ENCODE peak calls at places on chromosomes 3 and 15, in nine cellular contexts. One of them, this sample, is unnamed.

GRCh38 chr3:9703240-9703639 is 393 bp upstream of the CPNE9 start:
- DNase-seq in spleen: no peak
- DNase-seq in A549: no peak
- DNase-seq in CD4-positive, CD25-positive, alpha-beta regulatory T cell: no peak
- DNase-seq in cardiac muscle cell: no peak
- DNase-seq in ovary: no peak
- DNase-seq in HCT116: no peak
- DNase-seq in PC-9: no peak
- DNase-seq in heart right ventricle: no peak
- DNase-seq in this sample: no peak

GRCh38 chr3:10715886-10716285 is 100.1 kb upstream of the SLC6A11 start:
- DNase-seq in spleen: no peak
- DNase-seq in A549: no peak
- DNase-seq in CD4-positive, CD25-positive, alpha-beta regulatory T cell: no peak
- DNase-seq in cardiac muscle cell: no peak
- DNase-seq in ovary: no peak
- DNase-seq in HCT116: no peak
- DNase-seq in PC-9: no peak
- DNase-seq in heart right ventricle: no peak
- DNase-seq in this sample: no peak

GRCh38 chr3:160953681-160954080 is 151.5 kb downstream of the B3GALNT1 start:
- DNase-seq in spleen: no peak
- DNase-seq in A549: no peak
- DNase-seq in CD4-positive, CD25-positive, alpha-beta regulatory T cell: no peak
- DNase-seq in cardiac muscle cell: no peak
- DNase-seq in ovary: no peak
- DNase-seq in HCT116: no peak
- DNase-seq in PC-9: no peak
- DNase-seq in heart right ventricle: no peak
- DNase-seq in this sample: no peak

GRCh38 chr3:137105277-137105977 is 147.6 kb downstream of the IL20RB start:
- DNase-seq in spleen: no peak
- DNase-seq in A549: peak; percentile 43
- DNase-seq in CD4-positive, CD25-positive, alpha-beta regulatory T cell: no peak
- DNase-seq in cardiac muscle cell: peak; percentile 78
- DNase-seq in ovary: no peak
- DNase-seq in HCT116: peak; percentile 52
- DNase-seq in PC-9: peak; percentile 21
- DNase-seq in heart right ventricle: no peak
- DNase-seq in this sample: no peak

GRCh38 chr3:22735373-22735772 is 467.8 kb upstream of the UBE2E2 start:
- DNase-seq in spleen: no peak
- DNase-seq in A549: no peak
- DNase-seq in CD4-positive, CD25-positive, alpha-beta regulatory T cell: no peak
- DNase-seq in cardiac muscle cell: no peak
- DNase-seq in ovary: no peak
- DNase-seq in HCT116: no peak
- DNase-seq in PC-9: no peak
- DNase-seq in heart right ventricle: no peak
- DNase-seq in this sample: no peak

GRCh38 chr15:93913871-93914270 is 317.5 kb upstream of the MCTP2 start:
- DNase-seq in spleen: no peak
- DNase-seq in A549: no peak
- DNase-seq in CD4-positive, CD25-positive, alpha-beta regulatory T cell: no peak
- DNase-seq in cardiac muscle cell: no peak
- DNase-seq in ovary: no peak
- DNase-seq in HCT116: no peak
- DNase-seq in PC-9: no peak
- DNase-seq in heart right ventricle: no peak
- DNase-seq in this sample: no peak

GRCh38 chr3:149603126-149604074 is 54.4 kb downstream of the WWTR1 start:
- DNase-seq in spleen: no peak
- DNase-seq in A549: peak; percentile 64
- DNase-seq in CD4-positive, CD25-positive, alpha-beta regulatory T cell: no peak
- DNase-seq in cardiac muscle cell: peak; percentile 68
- DNase-seq in ovary: no peak
- DNase-seq in HCT116: no peak
- DNase-seq in PC-9: no peak
- DNase-seq in heart right ventricle: no peak
- DNase-seq in this sample: no peak

GRCh38 chr15:77160562-77161481 is 89.9 kb upstream of the TSPAN3 start:
- DNase-seq in spleen: no peak
- DNase-seq in A549: no peak
- DNase-seq in CD4-positive, CD25-positive, alpha-beta regulatory T cell: no peak
- DNase-seq in cardiac muscle cell: peak; percentile 46
- DNase-seq in ovary: no peak
- DNase-seq in HCT116: peak; percentile 26
- DNase-seq in PC-9: peak; percentile 41
- DNase-seq in heart right ventricle: no peak
- DNase-seq in this sample: no peak

DNA sequence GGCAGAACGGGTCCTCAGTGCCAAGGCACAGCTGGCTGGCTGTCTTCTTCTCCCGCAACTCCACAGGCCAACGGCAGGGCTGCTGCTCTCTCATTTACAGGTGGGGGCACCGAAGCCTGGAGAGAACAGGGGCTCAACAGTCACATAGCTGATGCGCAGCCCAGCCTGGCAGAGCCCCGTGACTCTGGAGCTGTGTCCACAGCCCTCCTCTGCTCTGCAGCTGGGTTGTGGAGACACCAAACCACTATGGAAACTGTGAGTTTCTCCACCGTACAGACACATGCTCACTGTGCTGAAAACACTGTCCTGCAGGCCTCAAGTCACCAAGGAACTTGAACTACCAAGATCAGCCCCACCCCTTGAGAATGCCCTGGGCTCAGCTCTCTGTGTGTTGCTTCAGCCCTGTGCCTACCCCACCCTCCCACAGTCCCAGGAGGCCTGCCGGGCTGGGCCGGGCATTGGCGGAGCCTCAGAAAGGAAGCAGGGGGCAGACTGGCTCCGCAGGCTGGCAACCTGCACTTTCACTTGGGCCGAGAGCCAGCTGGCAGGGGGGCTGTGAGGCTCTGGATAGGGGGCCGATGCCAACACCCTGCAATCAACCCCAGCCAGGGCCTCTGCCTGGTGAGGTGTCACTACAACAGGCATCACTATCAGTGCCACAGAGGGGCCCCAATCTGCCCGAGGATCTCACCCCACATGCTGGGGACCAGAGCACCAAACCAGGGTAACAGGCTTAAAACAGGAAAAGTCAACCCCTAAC is 113.7 kb upstream of the RPL32 start:
- DNase-seq in spleen: peak; percentile 94
- DNase-seq in A549: no peak
- DNase-seq in CD4-positive, CD25-positive, alpha-beta regulatory T cell: no peak
- DNase-seq in cardiac muscle cell: peak; percentile 12
- DNase-seq in ovary: no peak
- DNase-seq in HCT116: no peak
- DNase-seq in PC-9: peak; percentile 79
- DNase-seq in heart right ventricle: peak; percentile 88
- DNase-seq in this sample: peak; percentile 61
- H3K27ac ChIP-seq in spleen: peak overlapping the region; percentile 43
- H3K27ac ChIP-seq in A549: no peak overlapping the region
- H3K27ac ChIP-seq in CD4-positive, CD25-positive, alpha-beta regulatory T cell: peak overlapping the region; percentile 20
- H3K27ac ChIP-seq in cardiac muscle cell: peak overlapping the region; percentile 68
- H3K27ac ChIP-seq in ovary: no peak overlapping the region
- H3K27ac ChIP-seq in HCT116: no peak overlapping the region
- H3K27ac ChIP-seq in PC-9: no peak overlapping the region
- H3K27ac ChIP-seq in heart right ventricle: peak overlapping the region; percentile 68
- H3K27ac ChIP-seq in this sample: peak overlapping the region; percentile 32

GRCh38 chr3:96813134-96813819 is 1.1 kb upstream of the EPHA6 start:
- DNase-seq in spleen: peak; percentile 81
- DNase-seq in A549: peak; percentile 73
- DNase-seq in CD4-positive, CD25-positive, alpha-beta regulatory T cell: no peak
- DNase-seq in cardiac muscle cell: peak; percentile 75
- DNase-seq in ovary: peak; percentile 78
- DNase-seq in HCT116: no peak
- DNase-seq in PC-9: peak; percentile 87
- DNase-seq in heart right ventricle: peak; percentile 54
- DNase-seq in this sample: peak; percentile 29

GRCh38 chr3:96813820-96814580 is 394 bp upstream of the EPHA6 start:
- DNase-seq in spleen: peak; percentile 71
- DNase-seq in A549: peak; percentile 50
- DNase-seq in CD4-positive, CD25-positive, alpha-beta regulatory T cell: no peak
- DNase-seq in cardiac muscle cell: peak; percentile 48
- DNase-seq in ovary: peak; percentile 78
- DNase-seq in HCT116: no peak
- DNase-seq in PC-9: peak; percentile 62
- DNase-seq in heart right ventricle: peak; percentile 22
- DNase-seq in this sample: no peak

DNA sequence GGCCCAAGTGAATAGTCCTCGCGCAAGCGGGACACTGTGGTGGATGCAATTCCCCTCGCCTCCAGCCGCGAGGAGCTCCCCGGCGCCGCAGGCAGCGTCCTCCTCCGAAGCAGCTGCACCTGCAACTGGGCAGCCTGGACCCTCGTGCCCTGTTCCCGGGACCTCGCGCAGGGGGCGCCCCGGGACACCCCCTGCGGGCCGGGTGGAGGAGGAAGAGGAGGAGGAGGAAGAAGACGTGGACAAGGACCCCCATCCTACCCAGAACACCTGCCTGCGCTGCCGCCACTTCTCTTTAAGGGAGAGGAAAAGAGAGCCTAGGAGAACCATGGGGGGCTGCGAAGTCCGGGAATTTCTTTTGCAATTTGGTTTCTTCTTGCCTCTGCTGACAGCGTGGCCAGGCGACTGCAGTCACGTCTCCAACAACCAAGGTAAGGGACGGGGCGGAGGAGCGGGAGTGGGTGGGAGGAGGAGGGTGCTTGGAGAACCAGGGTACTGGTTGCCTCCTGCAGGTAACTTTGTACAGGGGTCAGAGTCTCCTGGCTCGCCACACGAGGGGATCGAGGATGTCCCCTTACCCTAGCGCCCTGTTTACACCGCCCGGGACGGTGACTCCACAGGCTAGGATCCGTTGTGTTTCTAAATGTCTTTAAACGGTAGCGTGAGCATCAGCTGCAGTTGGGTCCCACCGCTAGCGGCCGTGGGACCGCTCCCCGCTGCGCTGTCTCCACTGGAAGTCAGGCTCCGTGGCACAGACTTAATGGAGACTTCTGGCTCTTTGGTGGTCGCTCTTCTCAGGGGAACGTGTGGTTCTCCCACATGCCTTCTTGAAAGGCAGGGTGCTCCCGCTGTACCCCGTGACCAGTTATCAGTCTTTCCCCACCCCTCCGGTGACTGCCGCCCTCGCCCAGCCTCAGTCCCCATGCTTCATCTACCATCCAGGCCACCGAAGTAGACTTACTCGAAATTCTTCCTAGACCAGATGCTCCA is at the start of gene EPHA6:
- DNase-seq in spleen: peak; percentile 62
- DNase-seq in A549: no peak
- DNase-seq in CD4-positive, CD25-positive, alpha-beta regulatory T cell: no peak
- DNase-seq in cardiac muscle cell: no peak
- DNase-seq in ovary: peak; percentile 17
- DNase-seq in HCT116: no peak
- DNase-seq in PC-9: no peak
- DNase-seq in heart right ventricle: no peak
- DNase-seq in this sample: no peak
- H3K27ac ChIP-seq in spleen: no peak within 1 kb of the TSS
- H3K27ac ChIP-seq in A549: peak within 1 kb of the TSS; percentile 72
- H3K27ac ChIP-seq in CD4-positive, CD25-positive, alpha-beta regulatory T cell: no peak within 1 kb of the TSS
- H3K27ac ChIP-seq in cardiac muscle cell: no peak within 1 kb of the TSS
- H3K27ac ChIP-seq in ovary: peak within 1 kb of the TSS; percentile 77
- H3K27ac ChIP-seq in HCT116: no peak within 1 kb of the TSS
- H3K27ac ChIP-seq in PC-9: no peak within 1 kb of the TSS
- H3K27ac ChIP-seq in heart right ventricle: no peak within 1 kb of the TSS
- H3K27ac ChIP-seq in this sample: peak within 1 kb of the TSS; percentile 61

GRCh38 chr3:37545479-37545878 is 316.2 kb upstream of the CTDSPL start:
- DNase-seq in spleen: no peak
- DNase-seq in A549: no peak
- DNase-seq in CD4-positive, CD25-positive, alpha-beta regulatory T cell: no peak
- DNase-seq in cardiac muscle cell: no peak
- DNase-seq in ovary: peak; percentile 43
- DNase-seq in HCT116: no peak
- DNase-seq in PC-9: no peak
- DNase-seq in heart right ventricle: no peak
- DNase-seq in this sample: no peak

GRCh38 chr3:37544105-37544504 is 317.6 kb upstream of the CTDSPL start:
- DNase-seq in spleen: no peak
- DNase-seq in A549: no peak
- DNase-seq in CD4-positive, CD25-positive, alpha-beta regulatory T cell: no peak
- DNase-seq in cardiac muscle cell: no peak
- DNase-seq in ovary: no peak
- DNase-seq in HCT116: no peak
- DNase-seq in PC-9: no peak
- DNase-seq in heart right ventricle: no peak
- DNase-seq in this sample: no peak

GRCh38 chr3:37544869-37545352 is 316.8 kb upstream of the CTDSPL start:
- DNase-seq in spleen: peak; percentile 84
- DNase-seq in A549: no peak
- DNase-seq in CD4-positive, CD25-positive, alpha-beta regulatory T cell: no peak
- DNase-seq in cardiac muscle cell: no peak
- DNase-seq in ovary: no peak
- DNase-seq in HCT116: no peak
- DNase-seq in PC-9: no peak
- DNase-seq in heart right ventricle: no peak
- DNase-seq in this sample: no peak

GRCh38 chr3:37543692-37544091 is 318.0 kb upstream of the CTDSPL start:
- DNase-seq in spleen: no peak
- DNase-seq in A549: no peak
- DNase-seq in CD4-positive, CD25-positive, alpha-beta regulatory T cell: no peak
- DNase-seq in cardiac muscle cell: no peak
- DNase-seq in ovary: no peak
- DNase-seq in HCT116: no peak
- DNase-seq in PC-9: no peak
- DNase-seq in heart right ventricle: no peak
- DNase-seq in this sample: no peak

DNA sequence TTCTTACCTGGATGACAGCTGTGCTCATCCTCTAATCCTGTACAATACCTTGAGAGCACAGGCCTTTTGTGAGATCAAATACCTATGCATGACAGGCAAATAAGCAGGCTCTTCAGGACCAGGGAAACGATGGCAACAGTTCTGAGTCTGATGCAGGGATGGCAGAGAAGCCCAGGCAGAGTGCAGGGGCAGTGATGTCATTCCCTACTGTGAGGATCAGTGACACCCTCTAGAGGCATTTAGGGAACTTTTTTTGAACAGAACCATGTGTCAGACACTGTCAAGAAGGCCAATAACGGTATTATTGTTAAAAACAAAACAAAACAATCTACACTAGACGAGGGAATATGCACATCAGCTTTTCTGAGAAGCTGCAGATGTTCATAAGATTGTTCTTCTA is 314.8 kb upstream of the CTDSPL start:
- DNase-seq in spleen: no peak
- DNase-seq in A549: peak; percentile 20
- DNase-seq in CD4-positive, CD25-positive, alpha-beta regulatory T cell: no peak
- DNase-seq in cardiac muscle cell: peak; percentile 46
- DNase-seq in ovary: no peak
- DNase-seq in HCT116: no peak
- DNase-seq in PC-9: no peak
- DNase-seq in heart right ventricle: no peak
- DNase-seq in this sample: no peak
- H3K27ac ChIP-seq in spleen: no peak overlapping the region
- H3K27ac ChIP-seq in A549: no peak overlapping the region
- H3K27ac ChIP-seq in CD4-positive, CD25-positive, alpha-beta regulatory T cell: no peak overlapping the region
- H3K27ac ChIP-seq in cardiac muscle cell: no peak overlapping the region
- H3K27ac ChIP-seq in ovary: no peak overlapping the region
- H3K27ac ChIP-seq in HCT116: no peak overlapping the region
- H3K27ac ChIP-seq in PC-9: no peak overlapping the region
- H3K27ac ChIP-seq in heart right ventricle: no peak overlapping the region
- H3K27ac ChIP-seq in this sample: no peak overlapping the region

DNA sequence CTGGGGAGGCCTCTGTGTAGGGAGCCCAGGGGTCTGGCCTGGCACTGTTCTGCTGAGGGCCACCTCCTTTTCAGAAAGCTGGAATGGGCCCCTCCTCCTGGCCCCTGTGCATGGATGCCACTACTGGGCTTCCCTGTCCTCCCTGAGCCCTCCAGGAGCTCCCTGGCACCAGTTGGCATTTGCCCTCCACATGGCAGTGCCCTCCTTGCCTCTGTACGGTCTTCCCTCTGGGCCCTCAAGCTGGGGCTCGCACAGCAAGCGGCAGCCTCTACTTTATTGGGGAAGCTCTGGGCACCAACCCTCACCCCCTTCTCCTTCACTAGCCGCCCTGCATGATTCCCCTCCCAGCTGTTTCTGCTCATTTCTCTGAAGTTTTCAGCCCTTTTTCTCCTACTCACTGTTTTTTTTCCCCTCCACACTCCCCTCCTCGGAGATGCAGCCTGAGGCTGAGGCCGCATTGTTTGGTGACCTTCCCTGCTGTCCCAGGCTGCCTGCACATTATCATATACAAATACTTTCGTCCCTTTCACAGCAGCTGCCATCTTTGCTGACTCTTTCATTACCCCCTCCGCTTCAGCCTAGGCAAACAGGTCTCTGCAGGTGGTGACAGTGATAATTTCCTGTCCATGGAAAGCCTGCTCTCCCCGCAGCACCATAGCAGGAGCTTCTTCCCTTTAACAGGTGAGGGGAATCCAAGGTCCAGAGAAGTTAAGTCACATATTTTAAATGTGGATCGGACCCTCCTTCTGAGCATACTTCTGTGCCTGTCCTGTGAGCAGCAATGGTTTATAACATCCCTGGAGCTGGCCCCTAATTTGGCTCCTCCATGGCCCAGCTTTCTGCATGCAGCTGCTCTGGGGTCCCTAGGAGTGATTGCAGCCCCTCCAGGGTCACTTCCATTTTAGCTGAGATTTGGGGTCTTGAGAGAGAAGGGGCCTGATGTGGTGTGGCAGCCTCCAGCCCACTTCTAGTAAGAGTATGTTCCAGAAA is 127.5 kb downstream of the EEFSEC start:
- DNase-seq in spleen: peak; percentile 57
- DNase-seq in A549: no peak
- DNase-seq in CD4-positive, CD25-positive, alpha-beta regulatory T cell: no peak
- DNase-seq in cardiac muscle cell: no peak
- DNase-seq in ovary: no peak
- DNase-seq in HCT116: no peak
- DNase-seq in PC-9: no peak
- DNase-seq in heart right ventricle: no peak
- DNase-seq in this sample: no peak
- H3K27ac ChIP-seq in spleen: no peak overlapping the region
- H3K27ac ChIP-seq in A549: no peak overlapping the region
- H3K27ac ChIP-seq in CD4-positive, CD25-positive, alpha-beta regulatory T cell: no peak overlapping the region
- H3K27ac ChIP-seq in cardiac muscle cell: no peak overlapping the region
- H3K27ac ChIP-seq in ovary: peak overlapping the region; percentile 25
- H3K27ac ChIP-seq in HCT116: no peak overlapping the region
- H3K27ac ChIP-seq in PC-9: no peak overlapping the region
- H3K27ac ChIP-seq in heart right ventricle: no peak overlapping the region
- H3K27ac ChIP-seq in this sample: peak overlapping the region; percentile 82